ENCODE peak calls at places on chromosomes 2 and 18, in seven cellular contexts. D is IMR-90, Q is neuronal stem cell, E is mesendoderm, Y is trophoblast cell, L is H1, X is mesenchymal stem cell. R is an unnamed sample.

GRCh38 chr2:53315170-53315569 is 452.4 kb upstream of the CHAC2 start:
- DNase-seq in D (no peak), Q (no peak), E (no peak), Y (no peak), L (no peak), X (no peak), R (no peak)

GRCh38 chr2:20106746-20107145 is 55.3 kb upstream of the LAPTM4A start:
- DNase-seq in D (no peak), Q (peak), E (peak), Y (no peak), L (peak), X (no peak), R (peak)

GRCh38 chr2:36343601-36344000 is 12.0 kb upstream of the CRIM1 start:
- DNase-seq in D (peak), Q (no peak), E (no peak), Y (no peak), L (no peak), X (no peak), R (no peak)

GRCh38 chr18:62499263-62499650 is 23.6 kb upstream of the ZCCHC2 start:
- DNase-seq in D (no peak), Q (no peak), E (no peak), Y (no peak), L (no peak), X (no peak), R (no peak)

GRCh38 chr2:196206804-196207203 is 35.4 kb upstream of the STK17B start:
- DNase-seq in D (no peak), Q (no peak), E (peak), Y (no peak), L (no peak), X (no peak), R (no peak)

GRCh38 chr2:217316743-217317142 is 456.9 kb upstream of the TNP1 start:
- DNase-seq in D (peak), Q (no peak), E (no peak), Y (no peak), L (no peak), X (peak), R (no peak)

GRCh38 chr2:68645523-68645922 is 2.1 kb downstream of the PROKR1 start:
- DNase-seq in D (peak), Q (no peak), E (peak), Y (no peak), L (no peak), X (no peak), R (no peak)

GRCh38 chr18:76376668-76377358 is 118.2 kb downstream of the ZNF516 start:
- DNase-seq in D (no peak), Q (no peak), E (no peak), Y (no peak), L (no peak), X (no peak), R (no peak)

GRCh38 chr2:40415391-40415790 is 36.5 kb downstream of the SLC8A1 start:
- DNase-seq in D (no peak), Q (no peak), E (no peak), Y (no peak), L (no peak), X (no peak), R (no peak)

GRCh38 chr18:62682396-62682795 is 32.9 kb upstream of the PHLPP1 start:
- DNase-seq in D (no peak), Q (no peak), E (no peak), Y (no peak), L (no peak), X (no peak), R (no peak)

GRCh38 chr2:99576775-99577174 is 87.0 kb upstream of the REV1 start:
- DNase-seq in D (no peak), Q (no peak), E (no peak), Y (no peak), L (no peak), X (no peak), R (no peak)

GRCh38 chr2:182368446-182368845 is 58.4 kb downstream of the PDE1A start:
- DNase-seq in D (peak), Q (no peak), E (no peak), Y (no peak), L (no peak), X (peak), R (no peak)

GRCh38 chr18:47420130-47420529 is 168.7 kb upstream of the SKOR2 start:
- DNase-seq in D (no peak), Q (no peak), E (no peak), Y (no peak), L (no peak), X (no peak), R (no peak)

GRCh38 chr18:9466911-9467310 is 8.4 kb upstream of the RALBP1 start:
- DNase-seq in D (no peak), Q (no peak), E (no peak), Y (no peak), L (no peak), X (peak), R (no peak)

GRCh38 chr2:227466887-227467285 is 5.1 kb upstream of the AGFG1 start:
- DNase-seq in D (no peak), Q (no peak), E (no peak), Y (no peak), L (no peak), X (no peak), R (no peak)

GRCh38 chr2:101307950-101308431 is 510 bp downstream of the RNF149 start:
- DNase-seq in D (no peak), Q (no peak), E (peak), Y (no peak), L (peak), X (peak), R (no peak)

GRCh38 chr2:54409752-54410151 is 46.4 kb upstream of the SPTBN1 start:
- DNase-seq in D (no peak), Q (no peak), E (peak), Y (no peak), L (no peak), X (no peak), R (peak)

GRCh38 chr2:164671664-164672396 is 50.5 kb upstream of the GRB14 start:
- DNase-seq in D (no peak), Q (no peak), E (no peak), Y (no peak), L (no peak), X (peak), R (no peak)

GRCh38 chr2:234512884-234513669 is 16.2 kb upstream of the ARL4C start:
- DNase-seq in D (peak), Q (no peak), E (no peak), Y (peak), L (no peak), X (no peak), R (no peak)

GRCh38 chr2:135050684-135051083 is 1.4 kb upstream of the RAB3GAP1 start:
- DNase-seq in D (no peak), Q (no peak), E (no peak), Y (no peak), L (no peak), X (no peak), R (no peak)

GRCh38 chr18:2970762-2971659 is 41.9 kb downstream of the LPIN2 start:
- DNase-seq in D (peak), Q (no peak), E (no peak), Y (no peak), L (no peak), X (peak), R (no peak)

GRCh38 chr18:2050702-2051201 is 520.6 kb downstream of the METTL4 start:
- DNase-seq in D (no peak), Q (no peak), E (no peak), Y (peak), L (no peak), X (no peak), R (no peak)

GRCh38 chr2:218366621-218367414 is 10.2 kb downstream of the CATIP start:
- DNase-seq in D (no peak), Q (no peak), E (peak), Y (peak), L (no peak), X (no peak), R (no peak)

GRCh38 chr2:85259865-85260264 is 67.9 kb downstream of the TGOLN2 start:
- DNase-seq in D (no peak), Q (no peak), E (no peak), Y (peak), L (no peak), X (no peak), R (no peak)

GRCh38 chr2:226215902-226216503 is 583.6 kb downstream of the IRS1 start:
- DNase-seq in D (peak), Q (peak), E (peak), Y (peak), L (peak), X (peak), R (peak)

GRCh38 chr18:59769105-59769865 is 72.1 kb upstream of the CCBE1 start:
- DNase-seq in D (peak), Q (no peak), E (no peak), Y (no peak), L (no peak), X (no peak), R (no peak)

GRCh38 chr2:44291281-44292248 is 16.3 kb downstream of the SLC3A1 start:
- DNase-seq in D (peak), Q (no peak), E (peak), Y (peak), L (no peak), X (peak), R (peak)

GRCh38 chr2:72669121-72669520 is 156.7 kb downstream of the EXOC6B start:
- DNase-seq in D (peak), Q (no peak), E (no peak), Y (no peak), L (no peak), X (no peak), R (no peak)

GRCh38 chr2:197086500-197086899 is 160.0 kb upstream of the PGAP1 start:
- DNase-seq in D (no peak), Q (no peak), E (no peak), Y (no peak), L (no peak), X (no peak), R (no peak)

GRCh38 chr18:45562567-45563479 is 52.5 kb upstream of the SLC14A2 start:
- DNase-seq in D (no peak), Q (no peak), E (no peak), Y (no peak), L (no peak), X (no peak), R (no peak)
- H3K9ac ChIP-seq in D (no peak), Q (no peak), E (no peak), Y (no peak), L (no peak), X (no peak), R (no peak)

GRCh38 chr18:78241535-78242306 is 737.9 kb upstream of the SALL3 start:
- DNase-seq in D (no peak), Q (no peak), E (no peak), Y (no peak), L (no peak), X (no peak), R (no peak)

GRCh38 chr18:78238404-78239089 is 741.1 kb upstream of the SALL3 start:
- DNase-seq in D (no peak), Q (no peak), E (peak), Y (no peak), L (no peak), X (no peak), R (peak)

GRCh38 chr18:78240867-78241266 is 738.8 kb upstream of the SALL3 start:
- DNase-seq in D (no peak), Q (no peak), E (peak), Y (no peak), L (no peak), X (no peak), R (no peak)

GRCh38 chr18:78239090-78239457 is 740.5 kb upstream of the SALL3 start:
- DNase-seq in D (no peak), Q (no peak), E (no peak), Y (no peak), L (no peak), X (no peak), R (no peak)

GRCh38 chr18:78240091-78240490 is 739.5 kb upstream of the SALL3 start:
- DNase-seq in D (no peak), Q (no peak), E (no peak), Y (no peak), L (no peak), X (no peak), R (no peak)
- H2BK5ac ChIP-seq in D (no peak), Q (no peak), E (no peak), Y (no peak), L (no peak), X (no peak), R (no peak)

GRCh38 chr2:237156857-237157550 is 71.3 kb downstream of the COPS8 start:
- DNase-seq in D (no peak), Q (no peak), E (no peak), Y (no peak), L (no peak), X (no peak), R (no peak)

GRCh38 chr2:237154894-237155851 is 69.5 kb downstream of the COPS8 start:
- DNase-seq in D (no peak), Q (no peak), E (no peak), Y (no peak), L (no peak), X (no peak), R (no peak)

GRCh38 chr2:237157551-237158102 is 71.9 kb downstream of the COPS8 start:
- DNase-seq in D (peak), Q (no peak), E (no peak), Y (no peak), L (no peak), X (no peak), R (no peak)

GRCh38 chr2:237158194-237158593 is 72.5 kb downstream of the COPS8 start:
- DNase-seq in D (no peak), Q (no peak), E (no peak), Y (no peak), L (no peak), X (no peak), R (no peak)

DNA sequence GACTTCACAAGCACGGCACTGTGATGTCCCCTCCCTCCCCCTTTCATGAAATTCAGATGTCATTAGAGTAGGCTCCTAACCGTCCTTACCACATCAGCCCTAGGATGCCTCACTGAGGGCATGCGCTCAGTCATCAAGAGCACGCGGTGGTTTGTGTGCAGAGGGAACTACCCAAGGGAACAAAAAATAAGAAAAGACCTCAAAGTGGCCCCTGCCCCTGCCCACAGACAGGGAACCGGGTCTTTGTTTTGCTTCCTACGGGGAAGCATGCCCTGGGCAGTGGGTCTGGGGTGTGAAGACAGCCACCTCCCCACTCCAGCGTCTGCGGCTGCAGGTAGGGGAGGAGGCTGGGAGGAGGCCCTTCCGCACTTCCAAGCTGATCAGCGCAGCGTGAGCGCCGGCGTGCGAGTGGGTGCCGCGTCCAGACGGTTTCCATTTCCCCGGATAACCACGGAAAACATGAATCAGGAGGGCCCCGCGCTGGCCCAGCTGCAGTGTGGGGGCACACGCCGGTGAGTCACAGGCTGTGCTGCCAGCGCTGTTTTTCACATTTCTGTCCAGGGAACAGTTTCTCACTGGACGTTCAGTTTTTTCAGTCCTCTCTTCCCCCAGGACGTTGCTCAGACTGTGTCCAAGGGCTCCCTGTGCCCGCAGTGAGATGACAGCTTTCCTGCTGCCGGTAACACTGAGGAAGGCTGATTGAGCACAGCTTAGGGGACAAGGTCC is 70.6 kb downstream of the COPS8 start:
- DNase-seq in D (peak), Q (no peak), E (no peak), Y (no peak), L (no peak), X (peak), R (no peak)
- H3K9ac ChIP-seq in D (peak), Q (peak), E (no peak), Y (no peak), L (no peak), X (peak), R (no peak)

GRCh38 chr2:17574406-17575073 is 34.0 kb downstream of the VSNL1 start:
- DNase-seq in D (no peak), Q (no peak), E (no peak), Y (no peak), L (no peak), X (no peak), R (no peak)
- H2BK5ac ChIP-seq in D (no peak), Q (no peak), E (no peak), Y (no peak), L (no peak), X (no peak), R (no peak)

DNA sequence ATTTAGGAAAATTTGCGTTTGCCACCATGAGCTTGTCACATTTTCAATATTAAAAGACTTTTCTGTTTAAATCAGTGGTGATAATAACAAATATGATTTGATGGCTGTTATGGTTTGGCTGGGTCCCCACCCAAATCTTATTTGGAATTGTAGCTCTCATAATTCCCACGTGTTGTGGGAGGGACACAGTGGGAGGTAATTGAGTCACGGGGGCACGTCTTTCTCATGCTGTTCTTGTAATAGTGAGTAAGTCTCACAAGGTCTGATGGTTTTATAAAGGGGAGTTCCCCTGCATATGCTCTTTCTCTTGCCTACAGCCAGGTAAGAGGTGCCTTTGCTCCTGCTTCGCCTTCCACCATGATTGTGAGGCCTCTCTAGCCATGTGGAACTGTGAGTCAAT is 83.4 kb upstream of the RGPD4 start:
- DNase-seq in D (no peak), Q (no peak), E (no peak), Y (no peak), L (no peak), X (no peak), R (no peak)
- H3K9ac ChIP-seq in D (no peak), Q (no peak), E (no peak), Y (no peak), L (no peak), X (no peak), R (no peak)

GRCh38 chr2:10527585-10527984 is 79.5 kb upstream of the ODC1 start:
- DNase-seq in D (no peak), Q (no peak), E (no peak), Y (no peak), L (no peak), X (no peak), R (no peak)
- H2BK5ac ChIP-seq in D (no peak), Q (no peak), E (no peak), Y (no peak), L (no peak), X (no peak), R (no peak)

GRCh38 chr2:236001854-236002253 is 166.3 kb downstream of the GBX2 start:
- DNase-seq in D (no peak), Q (no peak), E (no peak), Y (no peak), L (no peak), X (no peak), R (no peak)

GRCh38 chr2:235999011-235999410 is 169.2 kb downstream of the GBX2 start:
- DNase-seq in D (no peak), Q (no peak), E (no peak), Y (no peak), L (no peak), X (no peak), R (no peak)

GRCh38 chr2:235996419-235996818 is 171.8 kb downstream of the GBX2 start:
- DNase-seq in D (no peak), Q (no peak), E (no peak), Y (no peak), L (no peak), X (no peak), R (no peak)

DNA sequence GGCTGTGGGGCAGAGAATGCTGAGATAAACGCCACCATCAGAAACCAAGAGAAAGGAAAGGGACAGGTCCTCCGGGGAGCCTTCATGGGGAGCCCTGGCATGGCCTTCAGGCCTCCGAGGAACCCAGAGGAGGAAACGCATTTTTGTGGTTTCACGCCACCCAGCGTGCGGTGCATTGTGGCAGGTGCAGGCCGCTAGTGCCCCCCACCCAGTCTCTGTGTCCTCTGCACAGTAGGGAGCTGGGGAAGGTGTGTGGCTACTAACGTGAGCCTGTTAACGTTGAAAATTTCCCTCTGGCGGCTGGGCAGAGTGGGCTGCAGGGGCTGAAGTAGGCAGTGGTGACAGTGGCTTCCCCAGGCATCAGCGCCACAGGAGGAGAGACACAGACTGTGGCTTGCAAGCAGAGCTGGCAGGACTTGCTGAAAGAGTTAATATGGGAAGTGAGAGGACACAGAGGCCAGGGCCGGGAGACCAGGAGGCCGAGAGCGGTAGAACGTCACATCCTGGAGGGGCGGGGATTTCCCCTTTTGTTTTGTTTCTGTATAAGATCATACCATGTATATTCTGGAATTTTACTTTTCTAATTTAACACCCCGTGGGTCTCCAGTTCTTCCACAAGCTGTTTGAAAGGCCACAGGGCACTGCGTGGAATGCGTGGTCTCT is 166.9 kb downstream of the GBX2 start:
- DNase-seq in D (no peak), Q (no peak), E (no peak), Y (no peak), L (no peak), X (no peak), R (no peak)
- H3K9ac ChIP-seq in D (no peak), Q (peak), E (no peak), Y (no peak), L (no peak), X (no peak), R (no peak)

DNA sequence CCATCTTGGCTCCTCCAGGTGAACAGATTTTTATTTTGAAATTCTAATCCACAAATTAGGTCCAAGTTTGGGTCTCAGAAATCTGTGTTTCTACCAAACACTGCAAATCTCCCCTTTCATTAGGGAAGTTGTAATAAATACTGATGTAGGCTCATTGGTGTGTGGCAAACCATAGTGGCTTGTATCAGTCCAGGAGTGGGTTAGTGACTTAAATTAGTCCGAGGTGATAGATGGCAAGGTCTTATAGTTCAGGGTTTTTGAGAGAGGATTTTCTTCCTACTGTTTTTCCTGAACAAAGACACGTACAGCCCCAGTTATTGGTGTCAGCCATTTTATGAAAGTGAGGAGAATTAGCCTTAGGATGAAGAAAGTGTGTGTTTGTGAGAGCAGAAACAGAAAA is 74.6 kb downstream of the RPRM start:
- DNase-seq in D (no peak), Q (no peak), E (no peak), Y (no peak), L (no peak), X (no peak), R (no peak)
- H2BK5ac ChIP-seq in D (no peak), Q (no peak), E (no peak), Y (no peak), L (peak), X (no peak), R (peak)

R was measured in H9.